ENCODE peak calls at places on chromosomes 2 and 18, in five cellular contexts. B, M, X, S and A are unnamed samples.
A peak's percentile ranks its signal among the peaks of the same experiment; 100 is the strongest.

GRCh38 chr2:98794214-98794810 is 63.4 kb upstream of the MGAT4A start:
- DNase-seq in X (no peak), B (no peak), M (no peak), S (no peak), A (peak; percentile 9)

GRCh38 chr2:54771166-54771565 is 47.7 kb downstream of the EML6 start:
- DNase-seq in X (no peak), S (no peak), B (no peak), M (no peak), A (peak; percentile 92)

GRCh38 chr2:166090346-166090745 is 37.5 kb downstream of the SCN1A start:
- DNase-seq in M (no peak), B (no peak), S (no peak), X (no peak), A (no peak)

GRCh38 chr2:205511221-205511620 is 171.1 kb upstream of the NRP2 start:
- DNase-seq in B (no peak), X (no peak), S (no peak), M (no peak), A (no peak)

GRCh38 chr2:207370646-207371045 is 159.1 kb upstream of the CREB1 start:
- DNase-seq in X (no peak), M (no peak), S (no peak), B (no peak), A (peak; percentile 70)

GRCh38 chr2:112577756-112578155 is 6.7 kb upstream of the CHCHD5 start:
- DNase-seq in X (no peak), M (no peak), B (no peak), S (no peak), A (no peak)

GRCh38 chr2:124112966-124113365 is 87.9 kb downstream of the CNTNAP5 start:
- DNase-seq in S (no peak), M (no peak), X (no peak), B (no peak), A (peak; percentile 93)

GRCh38 chr2:234102112-234102511 is 51.6 kb downstream of the SPP2 start:
- DNase-seq in S (no peak), M (no peak), B (peak; percentile 32), X (no peak), A (peak; percentile 27)

GRCh38 chr2:176085861-176086771 is 2.4 kb upstream of the EVX2 start:
- DNase-seq in B (no peak), X (no peak), M (no peak), S (peak; percentile 56), A (no peak)

GRCh38 chr2:56169521-56169920 is 14.3 kb upstream of the CCDC85A start:
- DNase-seq in B (no peak), X (no peak), S (no peak), M (no peak), A (no peak)

GRCh38 chr18:60172030-60172429 is 200.5 kb downstream of the MC4R start:
- DNase-seq in M (no peak), B (no peak), S (no peak), X (no peak), A (no peak)

GRCh38 chr2:175929850-175930249 is 72.2 kb downstream of the LNPK start:
- DNase-seq in M (no peak), S (no peak), B (no peak), X (no peak), A (peak; percentile 14)

GRCh38 chr2:199488772-199489400 is 31.1 kb upstream of the SATB2 start:
- DNase-seq in S (peak; percentile 85), B (peak; percentile 46), M (no peak), X (no peak), A (peak; percentile 42)

GRCh38 chr2:29755829-29756228 is 165.6 kb downstream of the ALK start:
- DNase-seq in S (no peak), M (no peak), X (no peak), B (no peak), A (no peak)

GRCh38 chr2:72155151-72155550 is 7.5 kb upstream of the CYP26B1 start:
- DNase-seq in M (no peak), X (no peak), S (no peak), B (no peak), A (no peak)

GRCh38 chr2:23380562-23381065 is 4.4 kb upstream of the KLHL29 start:
- DNase-seq in B (peak; percentile 78), M (no peak), X (no peak), S (no peak), A (no peak)

GRCh38 chr2:150788741-150789140 is 301.3 kb upstream of the RND3 start:
- DNase-seq in S (no peak), X (no peak), B (no peak), M (no peak), A (no peak)

GRCh38 chr2:128396500-128396891 is 77.8 kb upstream of the HS6ST1 start:
- DNase-seq in M (peak; percentile 42), B (no peak), X (no peak), S (no peak), A (peak; percentile 51)

GRCh38 chr2:42917374-42918017 is 125.1 kb upstream of the HAAO start:
- DNase-seq in X (no peak), S (peak; percentile 53), B (no peak), M (no peak), A (no peak)

GRCh38 chr2:79982445-79982844 is 322.1 kb downstream of the LRRTM1 start:
- DNase-seq in S (peak; percentile 71), B (peak; percentile 61), X (no peak), M (no peak), A (no peak)

GRCh38 chr2:74239346-74239745 is 40.9 kb downstream of the MTHFD2 start:
- DNase-seq in M (peak; percentile 44), X (no peak), B (no peak), S (no peak), A (no peak)

GRCh38 chr2:32738939-32739338 is 111.1 kb downstream of the TTC27 start:
- DNase-seq in M (no peak), S (no peak), B (no peak), X (no peak), A (no peak)

GRCh38 chr2:60333264-60333663 is 220.2 kb downstream of the BCL11A start:
- DNase-seq in X (no peak), S (no peak), B (no peak), M (no peak), A (no peak)

GRCh38 chr2:132424526-132425121 is 8.0 kb downstream of the GPR39 start:
- DNase-seq in M (no peak), S (peak; percentile 31), X (no peak), B (no peak), A (peak; percentile 52)

GRCh38 chr2:37439131-37439642 is 94.8 kb downstream of the QPCT start:
- DNase-seq in S (no peak), X (no peak), B (no peak), M (no peak), A (no peak)

GRCh38 chr2:26591619-26592505 is 49.3 kb downstream of the CIB4 start:
- DNase-seq in X (no peak), M (peak; percentile 66), B (peak; percentile 89), S (no peak), A (no peak)

GRCh38 chr18:8696749-8697211 is 8.6 kb upstream of the MTCL1 start:
- DNase-seq in S (peak; percentile 82), B (peak; percentile 72), M (peak; percentile 91), X (peak; percentile 79), A (peak; percentile 42)

GRCh38 chr2:206482123-206482522 is 38.8 kb downstream of the ADAM23 start:
- DNase-seq in M (no peak), B (peak; percentile 96), X (no peak), S (no peak), A (peak; percentile 58)

DNA sequence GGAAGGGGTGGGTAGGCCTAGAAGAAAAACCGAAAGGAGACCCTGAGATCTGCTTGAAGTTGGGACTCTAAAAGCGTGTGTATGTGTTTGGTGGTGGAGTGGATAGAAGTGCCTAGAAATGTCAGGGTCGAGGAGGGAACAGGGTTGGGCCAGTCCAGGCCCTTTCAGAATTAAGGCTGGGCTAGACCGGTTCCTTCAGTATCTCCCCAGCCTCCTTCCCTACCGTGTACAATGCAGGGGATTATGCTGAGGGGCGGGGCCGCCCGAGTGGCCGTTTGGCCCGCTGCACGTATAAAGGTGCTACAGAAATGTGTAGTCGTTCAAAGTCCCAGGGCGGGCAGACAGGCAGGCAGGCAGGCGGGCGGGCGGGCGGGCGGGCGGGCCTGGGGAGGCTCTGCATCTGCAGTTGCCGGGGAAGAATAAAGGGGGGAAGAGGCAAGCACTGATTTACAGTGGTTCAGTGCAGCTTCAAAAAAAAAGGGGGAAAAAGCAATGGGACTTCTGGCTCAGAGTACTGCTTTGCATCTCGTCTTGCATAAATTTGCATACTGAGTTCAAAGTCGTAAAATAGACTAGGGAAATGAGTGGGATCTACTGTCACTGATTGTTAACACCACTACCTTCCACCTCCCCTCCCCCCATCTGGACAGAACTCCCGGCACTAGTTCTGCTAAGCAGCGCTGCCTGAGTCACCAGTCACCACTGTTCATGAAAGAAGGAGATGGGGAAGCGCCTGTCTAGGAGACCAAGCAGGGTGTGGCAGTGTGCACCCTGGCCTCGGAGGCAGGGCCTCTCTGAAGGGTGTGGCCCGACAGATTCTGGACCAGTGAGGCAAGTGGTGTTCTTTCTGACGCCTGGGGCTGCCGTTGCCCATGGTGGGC is 3.6 kb downstream of the IGFBP2 start:
- DNase-seq in S (peak; percentile 88), M (no peak), X (no peak), B (no peak), A (peak; percentile 81)
- H3K4me3 ChIP-seq in S (no peak overlapping the region), M (peak overlapping the region; percentile 43), X (peak overlapping the region; percentile 78), B (no peak overlapping the region), A (no peak overlapping the region)

GRCh38 chr2:65320042-65320711 is 92.5 kb downstream of the ACTR2 start:
- DNase-seq in X (no peak), S (no peak), B (no peak), M (no peak), A (peak; percentile 98)
- TF ChIP-seq CTCF in X (peak; percentile 21), S (no peak), B (peak; percentile 13), M (no peak), A (peak; percentile 72)

GRCh38 chr2:235267251-235267650 is 226.6 kb upstream of the AGAP1 start:
- DNase-seq in B (no peak), M (no peak), S (no peak), X (no peak), A (no peak)
- H3K27me3 ChIP-seq in B (peaks cover 9% of the 10 kb centered on the region), M (no peaks in the 10 kb centered on the region), S (no peaks in the 10 kb centered on the region), X (peaks cover 81% of the 10 kb centered on the region), A (no peaks in the 10 kb centered on the region)

GRCh38 chr2:230795856-230796255 is 68.9 kb upstream of the ITM2C start:
- DNase-seq in B (no peak), X (no peak), M (no peak), S (no peak), A (no peak)

GRCh38 chr2:230794472-230794871 is 70.3 kb upstream of the ITM2C start:
- DNase-seq in B (no peak), X (no peak), M (no peak), S (no peak), A (no peak)

GRCh38 chr2:230790981-230791380 is 73.8 kb upstream of the ITM2C start:
- DNase-seq in S (no peak), B (no peak), M (no peak), X (peak; percentile 33), A (no peak)

GRCh38 chr2:230796280-230796862 is 68.4 kb upstream of the ITM2C start:
- DNase-seq in S (no peak), M (no peak), B (no peak), X (no peak), A (peak; percentile 27)

DNA sequence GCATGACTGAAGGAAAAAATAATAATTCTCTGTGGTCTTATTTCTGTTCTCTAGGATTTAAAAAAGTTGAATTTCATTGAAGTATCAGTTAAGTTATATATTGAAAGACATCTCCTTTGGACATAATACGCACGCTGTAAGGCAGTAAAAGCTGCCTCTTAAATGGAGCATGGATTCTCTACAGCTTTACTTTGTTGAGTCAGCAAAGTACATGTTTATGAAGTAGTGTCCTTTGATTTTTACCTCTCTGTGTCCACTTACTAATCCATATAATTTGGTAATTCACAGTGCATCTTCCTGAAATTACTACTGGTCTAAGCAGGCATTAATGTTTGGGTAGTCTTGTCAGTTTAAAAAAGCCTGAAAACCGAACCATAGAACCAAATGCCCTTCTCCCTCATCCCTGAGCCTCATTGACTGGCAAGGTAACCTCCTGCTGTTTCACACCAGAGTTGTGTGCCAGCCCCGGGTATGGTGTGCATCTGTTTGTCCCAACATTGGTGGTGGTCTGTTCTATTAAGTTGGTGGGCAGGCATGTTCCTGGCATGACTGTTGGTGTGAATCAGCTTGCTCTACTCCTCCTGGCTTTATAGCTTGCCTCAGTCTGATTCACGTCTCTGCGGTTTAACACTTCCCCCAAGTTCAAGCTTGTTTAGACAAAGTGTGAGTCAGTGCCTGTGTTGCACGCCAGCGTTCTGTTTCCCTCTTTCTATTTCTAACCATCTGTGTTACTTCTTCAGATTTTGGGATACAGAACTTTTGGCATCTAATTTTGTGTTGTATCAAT is 71.0 kb upstream of the ITM2C start:
- DNase-seq in S (peak; percentile 51), M (peak; percentile 74), X (peak; percentile 54), B (no peak), A (peak; percentile 99)
- H3K4me3 ChIP-seq in S (no peak overlapping the region), M (no peak overlapping the region), X (no peak overlapping the region), B (no peak overlapping the region), A (no peak overlapping the region)